ENCODE peak calls at places on chromosomes 2 and 18, in eight cellular contexts. O, P, S, J, K, U, I and Y are unnamed samples.

GRCh38 chr2:893311-893710 is 57.3 kb upstream of the SNTG2 start:
- DNase-seq in O (no peak), J (no peak), S (no peak), I (no peak), U (no peak), K (no peak), P (no peak), Y (peak)

GRCh38 chr2:12923907-12924610 is 207.3 kb downstream of the TRIB2 start:
- DNase-seq in P (no peak), O (no peak), I (no peak), K (no peak), S (no peak), J (no peak), U (no peak), Y (no peak)

GRCh38 chr2:43778233-43778632 is 4.4 kb downstream of the DYNC2LI1 start:
- DNase-seq in O (no peak), K (no peak), P (no peak), U (no peak), S (no peak), I (no peak), J (no peak), Y (no peak)

GRCh38 chr2:230868947-230869690 is 4.4 kb downstream of the ITM2C start:
- DNase-seq in K (no peak), P (no peak), O (no peak), U (no peak), I (peak), S (no peak), J (no peak), Y (no peak)

GRCh38 chr2:228917195-228917594 is 353.9 kb downstream of the PID1 start:
- DNase-seq in K (no peak), I (no peak), J (no peak), O (no peak), U (no peak), S (no peak), P (no peak), Y (no peak)

GRCh38 chr2:375270-375946 is 87.5 kb upstream of the ALKAL2 start:
- DNase-seq in O (no peak), J (no peak), S (no peak), K (no peak), P (no peak), U (no peak), I (no peak), Y (no peak)

GRCh38 chr18:35172009-35172408 is 68.8 kb upstream of the ZNF397 start:
- DNase-seq in S (no peak), I (no peak), U (no peak), J (no peak), O (peak), K (no peak), P (no peak), Y (no peak)

GRCh38 chr2:176449852-176450251 is 180.6 kb downstream of the MTX2 start:
- DNase-seq in I (no peak), J (no peak), P (no peak), O (no peak), K (no peak), U (no peak), S (no peak), Y (no peak)

GRCh38 chr2:38375711-38376345 is 1.2 kb downstream of the ATL2 start:
- DNase-seq in K (no peak), O (no peak), U (no peak), J (peak), S (no peak), I (no peak), P (peak), Y (no peak)

GRCh38 chr18:13374468-13375301 is 156.1 kb downstream of the LDLRAD4 start:
- DNase-seq in S (no peak), U (no peak), K (no peak), I (peak), O (no peak), J (no peak), P (no peak), Y (no peak)

GRCh38 chr2:183035298-183035953 is 2.8 kb downstream of the NCKAP1 start:
- DNase-seq in J (no peak), O (no peak), I (no peak), U (no peak), K (no peak), P (no peak), S (no peak), Y (no peak)

GRCh38 chr18:3383381-3383915 is 66.5 kb upstream of the TGIF1 start:
- DNase-seq in K (no peak), J (no peak), U (no peak), I (no peak), S (no peak), O (peak), P (no peak), Y (no peak)

GRCh38 chr2:145094353-145094752 is 574.4 kb upstream of the ZEB2 start:
- DNase-seq in S (no peak), U (no peak), J (no peak), O (no peak), P (no peak), I (no peak), K (no peak), Y (no peak)

GRCh38 chr2:195477996-195478382 is 179.0 kb upstream of the SLC39A10 start:
- DNase-seq in I (no peak), O (no peak), U (no peak), P (no peak), K (no peak), J (no peak), S (no peak), Y (no peak)

GRCh38 chr2:11712866-11713265 is 33.6 kb upstream of the LPIN1 start:
- DNase-seq in P (no peak), S (no peak), K (no peak), U (no peak), J (no peak), O (no peak), I (no peak), Y (no peak)

GRCh38 chr2:220811952-220812570 is 760.0 kb downstream of the EPHA4 start:
- DNase-seq in P (no peak), U (no peak), O (no peak), J (no peak), S (no peak), I (no peak), K (no peak), Y (no peak)

GRCh38 chr2:159211447-159212396 is 74.8 kb downstream of the WDSUB1 start:
- DNase-seq in I (no peak), U (no peak), S (no peak), P (no peak), O (no peak), K (no peak), J (no peak), Y (no peak)

GRCh38 chr2:70385966-70386595 is 84.2 kb upstream of the FAM136A start:
- DNase-seq in O (no peak), J (no peak), K (no peak), S (no peak), I (peak), P (no peak), U (no peak), Y (no peak)

GRCh38 chr2:151159109-151159690 is 102.5 kb downstream of the RBM43 start:
- DNase-seq in I (no peak), U (no peak), J (no peak), S (no peak), O (no peak), P (no peak), K (no peak), Y (no peak)

GRCh38 chr2:203656522-203657287 is 49.7 kb upstream of the CD28 start:
- DNase-seq in P (peak), I (no peak), U (peak), O (peak), J (no peak), S (no peak), K (no peak), Y (no peak)

GRCh38 chr2:152126664-152127063 is 27.8 kb upstream of the CACNB4 start:
- DNase-seq in U (peak), J (no peak), P (no peak), I (no peak), K (no peak), O (no peak), S (no peak), Y (peak)

GRCh38 chr2:240206630-240207029 is 66.2 kb upstream of the OTOS start:
- DNase-seq in U (no peak), P (no peak), I (no peak), K (no peak), O (no peak), S (no peak), J (no peak), Y (no peak)

GRCh38 chr2:177338177-177338721 is 54.3 kb upstream of the AGPS start:
- DNase-seq in K (no peak), S (no peak), O (peak), J (no peak), P (no peak), I (no peak), U (peak), Y (no peak)

GRCh38 chr2:121476714-121477113 is 54.0 kb upstream of the RNU4ATAC start:
- DNase-seq in I (no peak), K (no peak), O (no peak), U (no peak), J (no peak), P (no peak), S (no peak), Y (no peak)

GRCh38 chr2:99689135-99689742 is 199.4 kb upstream of the REV1 start:
- DNase-seq in O (no peak), U (no peak), P (no peak), I (no peak), K (no peak), J (no peak), S (no peak), Y (no peak)